ENCODE peak calls at places on chromosomes 12 and 14, in ten cellular contexts. S is fibroblast of villous mesenchyme; Y is cardiac muscle cell; P is GM12864; Z is MG63; D is brain microvascular endothelial cell; N is ovary; Q is lower leg skin; W is CD4-positive, alpha-beta memory T cell; R is psoas muscle. G is an unnamed sample.

GRCh38 chr12:65825573-65826512 is 1.6 kb downstream of the HMGA2 start:
- DNase-seq in S (peak), Q (no peak), N (peak), D (no peak), Z (peak), P (no peak), W (no peak), Y (peak), R (no peak), G (no peak)

GRCh38 chr14:20415723-20416622 is 2.7 kb upstream of the TEP1 start:
- DNase-seq in N (no peak), Z (no peak), W (peak), P (no peak), S (peak), Y (peak), Q (peak), R (no peak), D (peak), G (peak)

GRCh38 chr12:95205685-95206084 is 11.6 kb downstream of the FGD6 start:
- DNase-seq in S (peak), N (peak), Q (peak), D (peak), Z (peak), R (no peak), W (no peak), Y (peak), P (no peak), G (peak)

GRCh38 chr12:123094349-123095073 is 56.4 kb downstream of the PITPNM2 start:
- DNase-seq in D (peak), R (peak), Q (peak), N (peak), W (no peak), Z (peak), S (peak), Y (peak), P (no peak), G (peak)

GRCh38 chr12:20572451-20572850 is 122.7 kb upstream of the SLCO1C1 start:
- DNase-seq in P (no peak), R (no peak), N (no peak), Y (no peak), Q (no peak), Z (no peak), D (no peak), W (no peak), S (no peak), G (no peak)

GRCh38 chr14:59161571-59162175 is 26.8 kb upstream of the DAAM1 start:
- DNase-seq in Z (no peak), Y (peak), S (peak), N (no peak), P (no peak), Q (no peak), W (peak), D (peak), R (peak), G (peak)

GRCh38 chr14:75725481-75725880 is 64.4 kb downstream of the TTLL5 start:
- DNase-seq in W (no peak), Q (no peak), D (no peak), Z (peak), Y (no peak), S (peak), R (peak), N (no peak), P (no peak), G (no peak)

GRCh38 chr12:20601668-20602280 is 93.4 kb upstream of the SLCO1C1 start:
- DNase-seq in Z (no peak), N (no peak), P (no peak), R (no peak), Y (peak), S (peak), W (no peak), D (no peak), Q (no peak), G (peak)

GRCh38 chr12:114681149-114681849 is 2.7 kb downstream of the TBX3 start:
- DNase-seq in R (no peak), Y (peak), P (no peak), Z (peak), S (peak), W (no peak), Q (no peak), N (no peak), D (no peak), G (peak)

GRCh38 chr12:27018071-27018470 is 3.9 kb upstream of the TM7SF3 start:
- DNase-seq in P (no peak), R (no peak), N (no peak), Z (no peak), D (no peak), S (no peak), Q (no peak), Y (no peak), W (no peak), G (no peak)

GRCh38 chr14:74394549-74394948 is 31.5 kb downstream of the SYNDIG1L start:
- DNase-seq in P (no peak), S (no peak), Y (no peak), N (no peak), W (no peak), R (no peak), D (no peak), Z (no peak), Q (no peak), G (no peak)

GRCh38 chr12:12747281-12747680 is 30.1 kb downstream of the CDKN1B start:
- DNase-seq in N (no peak), Z (no peak), Q (no peak), D (no peak), W (no peak), S (no peak), P (no peak), R (no peak), Y (peak), G (no peak)

DNA sequence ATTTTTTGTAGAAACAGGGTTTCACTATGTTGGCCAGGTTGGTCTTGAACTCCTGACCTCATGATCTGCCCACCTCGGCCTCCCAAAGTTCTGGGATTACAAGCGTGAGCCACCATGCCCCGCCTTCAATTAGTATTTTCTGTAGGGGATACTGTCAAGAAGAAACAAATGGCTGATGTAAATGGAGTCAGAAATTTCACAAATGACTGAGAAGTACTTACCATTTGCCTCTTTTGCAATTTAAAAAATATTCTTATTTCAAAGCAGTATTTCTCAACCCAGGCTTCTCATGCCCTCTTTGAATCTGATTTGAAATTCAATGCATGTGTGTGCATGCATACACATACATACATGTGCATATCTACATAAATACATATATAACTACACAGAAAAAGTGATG is 4.3 kb downstream of the PSMA6 start:
- DNase-seq in R (no peak), S (peak), P (no peak), Y (no peak), Q (no peak), N (no peak), W (no peak), D (no peak), Z (no peak), G (no peak)
- H3K4me3 ChIP-seq in R (no peak), S (no peak), P (no peak), Y (no peak), Q (no peak), N (no peak), W (no peak), D (no peak), Z (no peak), G (no peak)

GRCh38 chr12:80313184-80313583 is 130.9 kb upstream of the PTPRQ start:
- DNase-seq in P (no peak), R (no peak), Z (no peak), Y (peak), W (no peak), N (no peak), Q (no peak), D (no peak), S (no peak), G (no peak)
- H3K4me3 ChIP-seq in P (no peak), R (no peak), Z (no peak), Y (no peak), W (no peak), N (no peak), Q (no peak), D (no peak), S (no peak), G (no peak)

DNA sequence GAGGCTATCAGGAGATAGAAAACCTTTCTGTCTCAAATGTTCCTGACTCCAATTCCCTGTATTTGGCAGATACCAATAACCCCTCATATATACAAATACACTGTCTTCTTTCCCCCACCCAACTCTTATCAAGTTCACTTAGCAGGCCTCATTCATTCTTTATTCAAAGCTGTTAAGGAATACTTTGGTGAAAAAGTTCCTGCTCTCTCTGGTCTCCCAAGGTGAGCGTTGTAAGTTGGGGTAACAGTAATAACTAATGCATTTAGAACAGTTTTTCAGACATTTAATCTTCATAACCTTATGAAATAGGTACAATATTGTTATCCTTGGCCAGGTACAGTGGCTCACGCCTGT is 3.9 kb upstream of the GDF11 start:
- DNase-seq in N (no peak), Q (no peak), W (no peak), Z (no peak), R (no peak), D (no peak), Y (no peak), S (no peak), P (no peak), G (no peak)
- H3K4me3 ChIP-seq in N (no peak), Q (no peak), W (no peak), Z (peak), R (peak), D (no peak), Y (peak), S (no peak), P (no peak), G (no peak)

GRCh38 chr12:127998936-127999467 is 268.0 kb upstream of the TMEM132C start:
- DNase-seq in D (peak), Z (peak), R (no peak), Y (no peak), Q (no peak), P (no peak), W (no peak), S (no peak), N (no peak), G (peak)
- H3K4me3 ChIP-seq in D (no peak), Z (no peak), R (no peak), Y (no peak), Q (no peak), P (no peak), W (no peak), S (no peak), N (no peak), G (no peak)

GRCh38 chr12:119180380-119181040 is 1.8 kb downstream of the HSPB8 start:
- DNase-seq in S (peak), Q (peak), N (peak), D (peak), Y (peak), R (peak), W (no peak), Z (peak), P (no peak), G (peak)

GRCh38 chr12:119178544-119179334 is at the start of gene HSPB8:
- DNase-seq in Q (peak), P (no peak), N (peak), D (peak), Z (peak), S (peak), Y (peak), W (no peak), R (peak), G (peak)

GRCh38 chr12:119177724-119178380 is 879 bp upstream of the HSPB8 start:
- DNase-seq in N (no peak), Y (no peak), Q (no peak), D (no peak), Z (no peak), S (no peak), W (no peak), P (no peak), R (no peak), G (no peak)

GRCh38 chr12:119181202-119181601 is 2.5 kb downstream of the HSPB8 start:
- DNase-seq in N (no peak), R (no peak), S (no peak), D (no peak), Z (no peak), W (no peak), P (no peak), Y (no peak), Q (no peak), G (no peak)

DNA sequence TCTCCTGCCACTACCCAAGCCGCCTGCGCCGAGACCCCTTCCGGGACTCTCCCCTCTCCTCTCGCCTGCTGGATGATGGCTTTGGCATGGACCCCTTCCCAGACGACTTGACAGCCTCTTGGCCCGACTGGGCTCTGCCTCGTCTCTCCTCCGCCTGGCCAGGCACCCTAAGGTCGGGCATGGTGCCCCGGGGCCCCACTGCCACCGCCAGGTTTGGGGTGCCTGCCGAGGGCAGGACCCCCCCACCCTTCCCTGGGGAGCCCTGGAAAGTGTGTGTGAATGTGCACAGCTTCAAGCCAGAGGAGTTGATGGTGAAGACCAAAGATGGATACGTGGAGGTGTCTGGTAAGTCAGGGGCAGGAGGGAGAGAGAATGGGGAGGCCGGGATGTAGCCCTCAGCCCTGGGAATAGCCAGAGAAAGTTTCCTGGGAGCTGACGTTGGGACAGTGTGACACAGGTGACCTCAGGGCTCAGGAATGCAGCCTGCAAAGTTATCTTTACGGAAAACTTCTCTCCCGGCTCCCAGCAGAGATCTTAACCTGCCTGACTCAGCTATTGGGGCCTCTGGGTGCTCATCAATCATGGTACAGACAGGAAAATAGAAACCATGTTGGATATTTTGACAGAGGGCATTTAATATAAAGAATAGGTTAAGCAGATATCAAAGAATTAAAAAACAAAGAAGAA is 747 bp downstream of the HSPB8 start:
- DNase-seq in Y (peak), R (no peak), W (no peak), Q (no peak), P (no peak), Z (peak), D (peak), S (peak), N (peak), G (peak)
- H3K4me3 ChIP-seq in Y (peak), R (peak), W (no peak), Q (peak), P (no peak), Z (peak), D (peak), S (peak), N (peak), G (peak)

DNA sequence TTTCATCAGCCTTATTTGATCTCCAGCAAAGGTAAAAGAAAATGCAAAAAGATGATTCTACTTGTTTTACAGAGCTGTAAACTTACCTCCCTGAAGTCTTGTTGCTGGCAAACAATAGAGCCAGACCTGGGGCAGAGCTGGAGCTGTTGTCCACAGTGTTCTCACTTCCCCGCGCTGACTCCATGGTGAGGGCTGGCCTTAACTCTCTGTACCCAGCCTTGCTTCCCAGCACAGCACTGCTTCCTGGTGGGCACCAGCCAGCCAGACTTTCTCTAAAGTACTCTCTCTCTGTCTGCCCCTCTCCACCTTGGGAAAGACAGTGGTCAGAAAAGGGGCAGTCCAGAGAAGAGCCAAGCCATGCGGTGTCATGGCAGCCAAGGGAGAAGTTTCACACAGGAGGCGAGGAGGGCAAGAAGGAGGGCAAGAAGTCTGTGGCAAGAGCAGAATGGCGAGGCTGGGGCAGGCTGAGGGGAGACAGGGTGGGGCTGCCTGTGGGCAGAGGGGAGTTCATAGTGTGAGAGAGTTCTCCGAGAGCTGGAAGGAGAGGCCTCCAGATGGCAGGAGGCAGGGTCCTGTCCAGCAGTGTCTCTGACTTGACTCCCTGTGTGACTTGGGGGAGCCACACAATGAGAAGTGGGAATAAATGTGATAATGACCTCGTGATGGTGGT is 9.3 kb downstream of the EVL start:
- DNase-seq in N (no peak), R (no peak), W (no peak), D (no peak), P (no peak), Z (no peak), Y (no peak), Q (no peak), S (no peak), G (no peak)
- H3K4me3 ChIP-seq in N (no peak), R (no peak), W (peak), D (no peak), P (no peak), Z (no peak), Y (no peak), Q (no peak), S (no peak), G (no peak)

G was measured in astrocyte of the spinal cord.